ENCODE peak calls at places on chromosomes 3 and 15, in seven cellular contexts. I, G, A, J, D, Q and S are unnamed samples. For H3K4me1 and H3K9me3, the result is how much of the 10 kb centered on the place peaks cover.

GRCh38 chr15:66774001-66774814 is 72.2 kb downstream of the SMAD6 start:
- DNase-seq in G (peak), I (peak), J (peak), Q (peak), A (peak), D (peak), S (peak)

GRCh38 chr3:185976977-185977678 is 39.3 kb upstream of the TRA2B start:
- DNase-seq in G (peak), I (peak), D (peak), A (peak), J (peak), Q (peak), S (peak)

GRCh38 chr3:59251899-59252298 is 202.1 kb upstream of the CFAP20DC start:
- DNase-seq in A (no peak), Q (no peak), I (no peak), J (no peak), G (no peak), D (no peak), S (no peak)

GRCh38 chr3:102441832-102442231 is 7.0 kb downstream of the ZPLD1 start:
- DNase-seq in A (no peak), I (no peak), Q (no peak), J (no peak), D (no peak), G (no peak), S (no peak)

GRCh38 chr3:17140670-17141505 is 256.1 kb downstream of the PLCL2 start:
- DNase-seq in G (peak), Q (no peak), A (peak), D (no peak), J (no peak), I (peak), S (no peak)

GRCh38 chr15:74950078-74951000 is 6.2 kb downstream of the RPP25 start:
- DNase-seq in G (peak), D (peak), Q (peak), I (peak), J (peak), A (peak), S (peak)

GRCh38 chr3:47010050-47010712 is 30.7 kb downstream of the NBEAL2 start:
- DNase-seq in A (no peak), Q (peak), I (no peak), D (no peak), G (peak), J (no peak), S (no peak)

GRCh38 chr15:63612300-63612699 is 15.1 kb downstream of the FBXL22 start:
- DNase-seq in Q (no peak), A (no peak), J (no peak), G (no peak), D (no peak), I (no peak), S (no peak)

GRCh38 chr3:150763841-150764483 is 993 bp upstream of the SIAH2 start:
- DNase-seq in A (peak), J (peak), I (peak), G (peak), D (peak), Q (peak), S (peak)

GRCh38 chr3:150764607-150765366 is 1.8 kb upstream of the SIAH2 start:
- DNase-seq in J (no peak), A (no peak), G (no peak), D (no peak), Q (no peak), I (no peak), S (no peak)

GRCh38 chr3:150765949-150766720 is 3.2 kb upstream of the SIAH2 start:
- DNase-seq in Q (no peak), A (no peak), G (no peak), J (no peak), I (peak), D (no peak), S (no peak)

GRCh38 chr3:150763122-150763840 is at the start of gene SIAH2:
- DNase-seq in G (peak), J (peak), Q (peak), A (peak), D (peak), I (peak), S (peak)

GRCh38 chr3:150766742-150767141 is 3.8 kb upstream of the SIAH2 start:
- DNase-seq in D (no peak), J (no peak), A (no peak), I (no peak), Q (no peak), G (no peak), S (no peak)
- H3K4me1 ChIP-seq in D (under half), J (under half), A (under half), I (under half), Q (under half), G (under half), S (under half)

GRCh38 chr15:20345401-20345958 is 196.1 kb downstream of the GOLGA6L6 start:
- DNase-seq in I (no peak), A (no peak), J (peak), G (no peak), D (no peak), Q (no peak), S (peak)
- H3K9me3 ChIP-seq in I (under half), A (under half), J (under half), G (under half), D (half or more), Q (under half), S (under half)

DNA sequence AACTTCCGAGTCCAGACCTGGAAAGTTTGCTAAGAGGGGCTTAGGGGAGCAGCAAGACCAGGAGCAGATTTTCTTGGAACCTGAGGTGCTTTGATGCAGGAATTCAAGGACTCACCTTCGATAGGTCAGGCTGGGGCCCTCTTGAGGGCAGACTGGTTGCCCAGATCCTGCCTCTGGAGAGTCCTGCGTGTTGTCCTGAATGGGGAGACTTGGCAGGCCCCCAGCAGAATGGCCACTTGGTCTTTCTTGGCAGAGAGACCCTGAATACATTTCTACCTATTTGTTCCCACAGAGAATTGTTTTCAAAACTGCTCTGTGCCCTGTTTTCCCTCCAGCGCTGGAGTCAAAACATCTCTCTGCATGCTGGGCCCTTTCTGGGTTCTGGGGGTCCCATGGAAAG is 4.2 kb downstream of the KLF13 start:
- DNase-seq in I (no peak), Q (no peak), G (peak), D (no peak), J (no peak), A (peak), S (no peak)
- H3K4me1 ChIP-seq in I (under half), Q (under half), G (half or more), D (under half), J (under half), A (half or more), S (under half)

GRCh38 chr3:95673215-95673614 is 1141.2 kb upstream of the EPHA6 start:
- DNase-seq in D (no peak), J (no peak), I (no peak), Q (no peak), A (no peak), G (no peak), S (no peak)
- H3K9me3 ChIP-seq in D (under half), J (under half), I (under half), Q (under half), A (under half), G (under half), S (under half)

GRCh38 chr15:90400759-90401314 is 12.8 kb downstream of the IQGAP1 start:
- DNase-seq in D (peak), A (peak), I (peak), Q (peak), J (peak), G (peak), S (peak)

GRCh38 chr15:90405208-90405607 is 17.2 kb downstream of the IQGAP1 start:
- DNase-seq in I (no peak), Q (no peak), J (no peak), A (no peak), D (no peak), G (no peak), S (no peak)

GRCh38 chr15:90402230-90402629 is 14.2 kb downstream of the IQGAP1 start:
- DNase-seq in D (peak), Q (peak), J (no peak), A (no peak), G (no peak), I (peak), S (peak)

GRCh38 chr15:90401499-90401898 is 13.5 kb downstream of the IQGAP1 start:
- DNase-seq in Q (no peak), D (peak), G (no peak), J (no peak), A (no peak), I (no peak), S (no peak)

GRCh38 chr15:90402806-90403205 is 14.8 kb downstream of the IQGAP1 start:
- DNase-seq in D (no peak), G (no peak), I (peak), J (no peak), A (no peak), Q (peak), S (no peak)
- H3K4me1 ChIP-seq in D (under half), G (half or more), I (half or more), J (under half), A (under half), Q (under half), S (half or more)

DNA sequence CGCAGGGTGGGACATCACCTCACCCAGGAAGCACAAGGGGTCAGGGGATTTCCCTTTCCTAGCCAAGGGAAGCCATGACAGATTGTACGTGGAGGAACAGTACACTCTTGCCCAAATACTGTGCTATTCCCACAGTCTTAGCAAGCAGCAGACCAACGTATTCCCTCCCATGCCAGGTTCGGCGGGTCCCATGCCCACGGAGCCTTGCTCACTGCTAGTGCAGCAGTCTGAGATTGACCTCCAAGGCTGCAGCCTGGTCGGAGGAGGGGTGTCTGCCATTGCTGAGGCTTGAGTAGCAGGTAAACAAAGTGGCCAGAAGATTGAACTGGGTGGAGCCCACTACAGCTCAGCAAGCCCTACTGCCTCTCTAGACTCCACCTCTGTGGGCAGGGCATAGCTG is 39.0 kb downstream of the ALDH1A2 start:
- DNase-seq in G (no peak), A (no peak), I (no peak), D (no peak), Q (no peak), J (no peak), S (no peak)
- H3K9me3 ChIP-seq in G (half or more), A (under half), I (under half), D (under half), Q (under half), J (under half), S (under half)

DNA sequence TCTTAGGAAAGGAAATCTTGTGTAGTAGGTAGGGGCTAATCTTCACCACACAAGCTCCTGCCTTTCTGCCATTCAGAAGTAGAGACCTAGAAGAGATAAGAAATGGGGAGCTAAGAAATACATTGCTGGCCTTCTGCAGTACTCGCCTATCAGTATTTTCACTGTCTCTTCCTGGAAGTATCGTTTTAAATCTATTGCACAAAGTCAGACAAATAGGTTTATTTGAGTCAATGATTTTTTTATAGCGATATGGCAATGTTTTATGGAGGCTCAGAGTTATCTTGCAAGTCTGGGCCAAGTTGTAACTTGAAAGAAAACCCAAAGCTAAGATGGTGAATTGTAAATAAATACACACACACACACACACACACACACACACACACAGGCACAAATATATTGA is 103.8 kb downstream of the PTPRG start:
- DNase-seq in A (no peak), D (no peak), Q (no peak), G (no peak), J (no peak), I (no peak), S (no peak)
- H3K4me1 ChIP-seq in A (under half), D (under half), Q (under half), G (half or more), J (under half), I (under half), S (under half)

DNA sequence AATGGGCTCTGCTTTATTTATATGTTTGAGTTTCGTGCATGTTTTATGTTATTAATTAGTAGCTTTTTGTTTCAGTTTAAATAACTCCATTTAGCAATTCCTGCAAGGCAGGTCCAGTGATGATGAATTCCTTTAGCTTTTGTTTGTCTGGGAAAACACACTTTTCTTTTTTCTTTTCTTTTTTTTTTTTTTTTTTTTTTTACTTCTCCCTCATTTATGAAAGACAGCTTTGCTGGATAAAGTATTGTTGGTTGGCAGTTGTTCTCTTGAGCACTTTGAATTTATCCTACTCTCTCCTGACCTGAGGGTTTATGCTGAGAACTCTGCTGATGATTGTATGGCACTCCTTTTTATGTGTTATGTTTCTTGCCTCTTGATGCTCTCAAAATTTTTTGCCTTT is 35.7 kb downstream of the TMEM39A start:
- DNase-seq in G (no peak), A (no peak), D (no peak), I (no peak), Q (no peak), J (no peak), S (no peak)
- H3K9me3 ChIP-seq in G (half or more), A (under half), D (under half), I (under half), Q (under half), J (under half), S (half or more)

DNA sequence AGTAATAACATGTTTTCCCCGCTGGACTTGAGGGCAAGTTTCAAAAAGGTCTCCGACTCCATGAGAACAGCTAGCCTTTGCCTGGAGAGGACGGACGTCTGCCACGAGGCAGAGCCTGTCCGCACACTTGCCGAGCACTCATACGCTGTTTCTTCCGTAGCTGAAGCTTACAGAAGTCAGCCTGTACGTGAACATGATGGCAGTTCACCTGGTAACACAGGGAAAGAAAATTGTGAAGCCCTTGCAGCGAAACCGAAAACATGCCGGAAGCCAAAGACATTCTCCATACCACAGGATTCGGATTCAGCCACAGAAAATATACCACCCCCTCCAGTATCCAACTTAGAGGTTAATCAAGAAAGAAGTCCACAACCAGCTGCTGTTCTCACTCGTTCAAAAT is 43.9 kb upstream of the RASA2 start:
- DNase-seq in Q (no peak), D (no peak), J (no peak), G (no peak), I (no peak), A (no peak), S (no peak)
- H3K4me1 ChIP-seq in Q (under half), D (under half), J (under half), G (half or more), I (under half), A (under half), S (under half)